ENCODE peak calls at places on chromosome 6, in eight cellular contexts. F is activated CD8-positive, alpha-beta memory T cell treated with anti-CD3 and anti-CD28 coated beads, Interleukin-2, amount 50 U/mL, for 4 hours; R is aorta; K is T-helper 2 cell; N is IMR-90; O is HEK293T; Z is 8988T; J is left lung. T is an unnamed sample.

GRCh38 chr6:39681566-39682250 is 43.5 kb downstream of the KIF6 start:
- DNase-seq in F (no peak), R (no peak), K (no peak), N (peak), O (no peak), Z (no peak), J (no peak), T (no peak)

GRCh38 chr6:118468682-118469465 is 79.2 kb upstream of the PLN start:
- DNase-seq in F (no peak), R (no peak), K (no peak), N (peak), O (no peak), Z (no peak), J (no peak), T (no peak)

GRCh38 chr6:19024737-19025136 is 637.6 kb downstream of the RNF144B start:
- DNase-seq in F (no peak), R (no peak), K (no peak), N (peak), O (peak), Z (no peak), J (no peak), T (no peak)

GRCh38 chr6:14452567-14453527 is 335.3 kb downstream of the CD83 start:
- DNase-seq in F (peak), R (no peak), K (no peak), N (no peak), O (no peak), Z (no peak), J (no peak), T (no peak)

GRCh38 chr6:170073846-170074245 is 217.0 kb downstream of the DLL1 start:
- DNase-seq in F (no peak), R (no peak), K (no peak), N (no peak), O (no peak), Z (no peak), J (peak), T (peak)

GRCh38 chr6:30647039-30647801 is at the start of gene C6orf136:
- DNase-seq in F (peak), R (peak), K (no peak), N (peak), O (peak), Z (peak), J (peak), T (peak)

GRCh38 chr6:15239606-15240364 is 6.1 kb upstream of the JARID2 start:
- DNase-seq in F (no peak), R (no peak), K (no peak), N (no peak), O (no peak), Z (no peak), J (no peak), T (no peak)

GRCh38 chr6:154276810-154277577 is 79.6 kb downstream of the IPCEF1 start:
- DNase-seq in F (no peak), R (no peak), K (no peak), N (peak), O (peak), Z (peak), J (no peak), T (no peak)

GRCh38 chr6:21384211-21384610 is 209.3 kb upstream of the SOX4 start:
- DNase-seq in F (no peak), R (no peak), K (no peak), N (no peak), O (no peak), Z (no peak), J (no peak), T (no peak)

GRCh38 chr6:170210651-170211403 is 80.1 kb downstream of the DLL1 start:
- DNase-seq in F (no peak), R (no peak), K (no peak), N (no peak), O (no peak), Z (peak), J (peak), T (no peak)

GRCh38 chr6:4603291-4603690 is 172.9 kb upstream of the CDYL start:
- DNase-seq in F (no peak), R (peak), K (no peak), N (peak), O (no peak), Z (no peak), J (peak), T (no peak)

GRCh38 chr6:99333068-99333467 is 16.4 kb downstream of the FAXC start:
- DNase-seq in F (no peak), R (no peak), K (no peak), N (no peak), O (no peak), Z (no peak), J (no peak), T (no peak)

GRCh38 chr6:163729127-163729872 is 314.8 kb downstream of the QKI start:
- DNase-seq in F (no peak), R (no peak), K (no peak), N (no peak), O (no peak), Z (no peak), J (no peak), T (no peak)

GRCh38 chr6:154161689-154162088 is 122.6 kb downstream of the OPRM1 start:
- DNase-seq in F (no peak), R (no peak), K (no peak), N (no peak), O (no peak), Z (no peak), J (no peak), T (no peak)

GRCh38 chr6:13463327-13463717 is 24.1 kb downstream of the GFOD1 start:
- DNase-seq in F (no peak), R (no peak), K (no peak), N (no peak), O (no peak), Z (no peak), J (no peak), T (no peak)

GRCh38 chr6:93073811-93074210 is 345.5 kb downstream of the EPHA7 start:
- DNase-seq in F (no peak), R (no peak), K (no peak), N (no peak), O (no peak), Z (no peak), J (no peak), T (no peak)

GRCh38 chr6:90368601-90369000 is 72.0 kb upstream of the BACH2 start:
- DNase-seq in F (no peak), R (no peak), K (no peak), N (peak), O (no peak), Z (no peak), J (no peak), T (no peak)

GRCh38 chr6:152404936-152405595 is 232.1 kb downstream of the SYNE1 start:
- DNase-seq in F (no peak), R (no peak), K (no peak), N (no peak), O (no peak), Z (no peak), J (no peak), T (no peak)

GRCh38 chr6:163701761-163702160 is 287.2 kb downstream of the QKI start:
- DNase-seq in F (no peak), R (no peak), K (no peak), N (no peak), O (no peak), Z (no peak), J (no peak), T (no peak)

GRCh38 chr6:2237001-2237400 is 8.4 kb downstream of the GMDS start:
- DNase-seq in F (no peak), R (no peak), K (no peak), N (peak), O (no peak), Z (no peak), J (no peak), T (no peak)

GRCh38 chr6:136334465-136334846 is 44.8 kb upstream of the BCLAF1 start:
- DNase-seq in F (no peak), R (no peak), K (no peak), N (no peak), O (no peak), Z (no peak), J (no peak), T (no peak)

GRCh38 chr6:26033942-26034354 is 53.3 kb upstream of the HFE start:
- DNase-seq in F (no peak), R (no peak), K (no peak), N (no peak), O (no peak), Z (no peak), J (no peak), T (peak)

GRCh38 chr6:108565893-108566292 is 5.2 kb downstream of the FOXO3 start:
- DNase-seq in F (no peak), R (peak), K (no peak), N (peak), O (no peak), Z (no peak), J (no peak), T (no peak)

GRCh38 chr6:816510-817084 is 123.7 kb upstream of the EXOC2 start:
- DNase-seq in F (no peak), R (no peak), K (no peak), N (no peak), O (no peak), Z (no peak), J (no peak), T (no peak)

GRCh38 chr6:1079525-1079924 is 232.4 kb upstream of the FOXQ1 start:
- DNase-seq in F (no peak), R (no peak), K (no peak), N (no peak), O (no peak), Z (no peak), J (no peak), T (no peak)

T was measured in activated B cell treated with CpG ODN at 0.5 μM for 24 hours.